ENCODE peak calls at places on chromosomes 2 and 18, in five cellular contexts. F is Panc1; N is astrocyte of the spinal cord; Q is CD8-positive, alpha-beta T cell; A is breast epithelium. K is an unnamed sample.

GRCh38 chr2:138433995-138434991 is 67.3 kb upstream of the SPOPL start:
- DNase-seq in F (no peak), N (no peak), Q (no peak), A (no peak), K (no peak)

GRCh38 chr2:9655441-9656269 is 24.9 kb upstream of the YWHAQ start:
- DNase-seq in F (no peak), N (peak; percentile 91), Q (peak; percentile 27), A (no peak), K (no peak)

GRCh38 chr18:57846258-57846657 is 43.1 kb upstream of the ATP8B1 start:
- DNase-seq in F (no peak), N (peak; percentile 67), Q (no peak), A (no peak), K (peak; percentile 33)

GRCh38 chr2:1686784-1687105 is 57.6 kb downstream of the PXDN start:
- DNase-seq in F (peak; percentile 59), N (peak; percentile 96), Q (no peak), A (no peak), K (no peak)

GRCh38 chr2:206616141-206616540 is 26.1 kb upstream of the FAM237A start:
- DNase-seq in F (no peak), N (no peak), Q (no peak), A (no peak), K (no peak)

GRCh38 chr2:142914507-142915313 is 37.2 kb downstream of the KYNU start:
- DNase-seq in F (no peak), N (no peak), Q (no peak), A (no peak), K (no peak)

GRCh38 chr18:13381907-13382682 is 163.5 kb downstream of the LDLRAD4 start:
- DNase-seq in F (no peak), N (peak; percentile 76), Q (peak; percentile 20), A (peak; percentile 62), K (peak; percentile 27)

GRCh38 chr2:190637903-190638618 is 10.8 kb upstream of the NAB1 start:
- DNase-seq in F (no peak), N (no peak), Q (no peak), A (no peak), K (no peak)

GRCh38 chr2:196331143-196331542 is 159.8 kb upstream of the STK17B start:
- DNase-seq in F (peak; percentile 15), N (peak; percentile 78), Q (no peak), A (no peak), K (peak; percentile 62)

GRCh38 chr2:57407742-57408343 is 638.8 kb upstream of the VRK2 start:
- DNase-seq in F (no peak), N (no peak), Q (no peak), A (no peak), K (no peak)

GRCh38 chr2:235765181-235765820 is 271.5 kb downstream of the AGAP1 start:
- DNase-seq in F (peak; percentile 30), N (peak; percentile 77), Q (no peak), A (no peak), K (peak; percentile 81)

GRCh38 chr2:7765236-7765635 is 848.0 kb downstream of the RNF144A start:
- DNase-seq in F (no peak), N (no peak), Q (no peak), A (no peak), K (no peak)

GRCh38 chr2:58483307-58483706 is 242.2 kb upstream of the FANCL start:
- DNase-seq in F (no peak), N (no peak), Q (no peak), A (no peak), K (no peak)

GRCh38 chr18:53944721-53945120 is 279.7 kb downstream of the MBD2 start:
- DNase-seq in F (no peak), N (no peak), Q (no peak), A (no peak), K (no peak)

GRCh38 chr2:101622633-101623521 is 74.6 kb upstream of the MAP4K4 start:
- DNase-seq in F (no peak), N (no peak), Q (no peak), A (no peak), K (no peak)

GRCh38 chr2:163077241-163077640 is 238.7 kb upstream of the KCNH7 start:
- DNase-seq in F (no peak), N (no peak), Q (no peak), A (no peak), K (no peak)

GRCh38 chr2:171522804-171523338 is 597 bp downstream of the CYBRD1 start:
- DNase-seq in F (no peak), N (no peak), Q (no peak), A (peak; percentile 57), K (no peak)

GRCh38 chr2:133477614-133477990 is 90.7 kb downstream of the NCKAP5 start:
- DNase-seq in F (no peak), N (no peak), Q (no peak), A (no peak), K (no peak)

GRCh38 chr2:42171396-42171971 is 2.3 kb downstream of the EML4 start:
- DNase-seq in F (no peak), N (peak; percentile 37), Q (no peak), A (no peak), K (no peak)

GRCh38 chr2:8511868-8512612 is 169.8 kb upstream of the ID2 start:
- DNase-seq in F (no peak), N (peak; percentile 72), Q (no peak), A (no peak), K (peak; percentile 46)

GRCh38 chr18:59273936-59274928 is 978 bp upstream of the RAX start:
- DNase-seq in F (no peak), N (no peak), Q (no peak), A (no peak), K (no peak)

GRCh38 chr2:156565066-156565710 is 129.0 kb downstream of the GPD2 start:
- DNase-seq in F (no peak), N (peak; percentile 94), Q (no peak), A (no peak), K (peak; percentile 89)

GRCh38 chr2:118090387-118091139 is 2.3 kb downstream of the INSIG2 start:
- DNase-seq in F (no peak), N (no peak), Q (no peak), A (no peak), K (no peak)

GRCh38 chr18:8471373-8471772 is 137.9 kb upstream of the RAB12 start:
- DNase-seq in F (no peak), N (peak; percentile 93), Q (no peak), A (no peak), K (no peak)

GRCh38 chr2:172193331-172194089 is 90.8 kb upstream of the DLX2 start:
- DNase-seq in F (no peak), N (no peak), Q (no peak), A (no peak), K (no peak)

GRCh38 chr2:17830053-17831034 is 14.1 kb downstream of the MSGN1 start:
- DNase-seq in F (peak; percentile 18), N (peak; percentile 74), Q (no peak), A (no peak), K (peak; percentile 17)

GRCh38 chr2:169034256-169034655 is 3.1 kb upstream of the ABCB11 start:
- DNase-seq in F (no peak), N (peak; percentile 24), Q (no peak), A (no peak), K (no peak)

GRCh38 chr18:80109676-80110078 is 615 bp downstream of the ADNP2 start:
- DNase-seq in F (no peak), N (peak; percentile 48), Q (peak; percentile 21), A (no peak), K (no peak)

GRCh38 chr2:43576983-43577892 is 18.6 kb downstream of the THADA start:
- DNase-seq in F (no peak), N (peak; percentile 67), Q (no peak), A (no peak), K (peak; percentile 61)

GRCh38 chr2:796151-796955 is 119.1 kb upstream of the TMEM18 start:
- DNase-seq in F (no peak), N (no peak), Q (no peak), A (no peak), K (no peak)

GRCh38 chr18:9627642-9628041 is 13.3 kb upstream of the PPP4R1 start:
- DNase-seq in F (no peak), N (peak; percentile 48), Q (no peak), A (no peak), K (no peak)

GRCh38 chr2:242063364-242064249 is 194.1 kb downstream of the RTP5 start:
- DNase-seq in F (no peak), N (no peak), Q (no peak), A (no peak), K (no peak)

GRCh38 chr2:226835420-226835795 is 446 bp upstream of the RHBDD1 start:
- DNase-seq in F (peak; percentile 32), N (no peak), Q (no peak), A (no peak), K (no peak)

GRCh38 chr2:207135340-207135739 is 30.4 kb downstream of the KLF7 start:
- DNase-seq in F (no peak), N (peak; percentile 53), Q (no peak), A (no peak), K (no peak)

GRCh38 chr2:219171231-219171651 is 1.4 kb upstream of the SLC23A3 start:
- DNase-seq in F (peak; percentile 27), N (peak; percentile 66), Q (no peak), A (no peak), K (peak; percentile 79)

GRCh38 chr2:127674241-127675209 is 805 bp downstream of the LIMS2 start:
- DNase-seq in F (no peak), N (no peak), Q (no peak), A (peak; percentile 54), K (no peak)

DNA sequence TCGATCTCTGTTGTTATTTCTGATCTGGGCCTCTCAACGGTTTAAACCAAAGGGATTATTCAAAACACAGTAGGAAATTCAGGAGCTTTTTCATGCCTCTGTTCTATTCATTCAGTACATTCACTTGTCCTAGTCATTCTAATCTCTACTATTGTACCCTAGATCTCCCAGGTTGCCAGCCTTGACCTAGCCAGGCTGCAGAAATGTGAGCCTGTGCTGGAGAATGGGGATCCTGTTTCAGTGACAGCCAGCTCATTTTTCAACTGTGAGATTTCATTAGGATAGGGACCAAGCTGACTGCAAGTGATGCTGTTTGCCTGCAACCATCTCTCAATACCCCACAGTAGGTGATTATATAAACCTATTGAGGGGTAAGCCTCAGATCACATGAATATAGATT is 186.2 kb downstream of the CMPK2 start:
- DNase-seq in F (no peak), N (no peak), Q (no peak), A (no peak), K (no peak)
- TF ChIP-seq CTCF in F (no peak), N (no peak), Q (no peak), A (no peak), K (no peak)

GRCh38 chr2:39881948-39882347 is 102.9 kb upstream of the THUMPD2 start:
- DNase-seq in F (no peak), N (no peak), Q (no peak), A (no peak), K (no peak)
- H3K4me3 ChIP-seq in F (no peak overlapping the region), N (no peak overlapping the region), Q (no peak overlapping the region), A (no peak overlapping the region), K (no peak overlapping the region)

GRCh38 chr2:197615033-197615652 is 60.2 kb downstream of the RFTN2 start:
- DNase-seq in F (no peak), N (no peak), Q (no peak), A (no peak), K (no peak)
- TF ChIP-seq CTCF in F (peak; percentile 20), N (no peak), Q (no peak), A (peak; percentile 27), K (no peak)

DNA sequence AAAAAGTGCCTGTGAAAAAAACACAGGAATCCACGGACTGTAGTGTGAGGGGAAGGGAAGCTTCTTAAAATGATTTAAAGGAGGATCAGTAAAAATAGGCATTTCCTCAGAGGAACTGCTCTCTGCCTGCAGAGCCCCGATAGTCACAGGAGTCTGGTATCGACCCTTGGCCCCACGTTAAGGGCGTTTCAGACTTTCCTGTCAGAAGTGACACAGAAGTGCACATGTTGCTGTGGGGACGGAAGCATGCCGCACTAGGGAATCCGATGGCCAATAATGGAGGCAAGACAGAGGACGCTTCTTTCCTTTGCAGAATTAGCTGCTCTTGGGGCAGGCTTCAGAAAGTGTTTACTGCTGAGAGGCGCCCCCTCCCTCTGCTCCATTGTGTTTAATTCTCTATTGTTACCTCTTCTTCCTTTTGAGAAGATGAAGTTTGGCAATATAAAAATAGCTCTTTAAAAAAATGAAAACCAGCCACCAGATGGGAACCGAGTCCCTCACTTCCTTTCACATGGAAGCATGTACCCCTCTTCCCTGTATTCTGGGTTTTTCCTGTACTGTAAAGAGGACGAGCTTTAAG is 118.6 kb upstream of the EML6 start:
- DNase-seq in F (no peak), N (no peak), Q (no peak), A (no peak), K (no peak)
- H3K4me3 ChIP-seq in F (no peak overlapping the region), N (no peak overlapping the region), Q (peak overlapping the region; percentile 10), A (no peak overlapping the region), K (no peak overlapping the region)